ENCODE peak calls at places on chromosomes 16 and 17, in eight cellular contexts. One of them, this sample, is unnamed.

GRCh38 chr16:26111900-26112299 is 420.1 kb downstream of the HS3ST4 start:
- DNase-seq in cerebellar nuclear complex: no peak
- DNase-seq in T-helper 2 cell: no peak
- DNase-seq in A673: peak; percentile 57
- DNase-seq in AG20443: no peak
- DNase-seq in left cardiac atrium: no peak
- DNase-seq in M059J: no peak
- DNase-seq in effector memory CD8-positive, alpha-beta T cell: no peak
- DNase-seq in this sample: peak; percentile 45

GRCh38 chr17:13346996-13347762 is 254.6 kb downstream of the HS3ST3A1 start:
- DNase-seq in cerebellar nuclear complex: no peak
- DNase-seq in T-helper 2 cell: no peak
- DNase-seq in A673: peak; percentile 9
- DNase-seq in AG20443: peak; percentile 63
- DNase-seq in left cardiac atrium: no peak
- DNase-seq in M059J: peak; percentile 98
- DNase-seq in effector memory CD8-positive, alpha-beta T cell: no peak
- DNase-seq in this sample: peak; percentile 3

GRCh38 chr17:4691686-4692085 is 12.3 kb downstream of the PELP1 start:
- DNase-seq in cerebellar nuclear complex: no peak
- DNase-seq in T-helper 2 cell: no peak
- DNase-seq in A673: no peak
- DNase-seq in AG20443: no peak
- DNase-seq in left cardiac atrium: no peak
- DNase-seq in M059J: no peak
- DNase-seq in effector memory CD8-positive, alpha-beta T cell: no peak
- DNase-seq in this sample: no peak

GRCh38 chr17:66915204-66915611 is 49.3 kb upstream of the CACNG4 start:
- DNase-seq in cerebellar nuclear complex: no peak
- DNase-seq in T-helper 2 cell: no peak
- DNase-seq in A673: peak; percentile 60
- DNase-seq in AG20443: no peak
- DNase-seq in left cardiac atrium: no peak
- DNase-seq in M059J: peak; percentile 51
- DNase-seq in effector memory CD8-positive, alpha-beta T cell: no peak
- DNase-seq in this sample: peak; percentile 29

GRCh38 chr17:49703557-49704277 is 4.0 kb downstream of the SLC35B1 start:
- DNase-seq in cerebellar nuclear complex: no peak
- DNase-seq in T-helper 2 cell: no peak
- DNase-seq in A673: peak; percentile 34
- DNase-seq in AG20443: peak; percentile 45
- DNase-seq in left cardiac atrium: no peak
- DNase-seq in M059J: peak; percentile 63
- DNase-seq in effector memory CD8-positive, alpha-beta T cell: no peak
- DNase-seq in this sample: peak; percentile 70

GRCh38 chr17:49894761-49895160 is 46.9 kb upstream of the TAC4 start:
- DNase-seq in cerebellar nuclear complex: no peak
- DNase-seq in T-helper 2 cell: no peak
- DNase-seq in A673: no peak
- DNase-seq in AG20443: no peak
- DNase-seq in left cardiac atrium: no peak
- DNase-seq in M059J: no peak
- DNase-seq in effector memory CD8-positive, alpha-beta T cell: no peak
- DNase-seq in this sample: no peak

GRCh38 chr16:20928774-20929411 is 28.3 kb downstream of the LYRM1 start:
- DNase-seq in cerebellar nuclear complex: peak; percentile 80
- DNase-seq in T-helper 2 cell: no peak
- DNase-seq in A673: no peak
- DNase-seq in AG20443: peak; percentile 58
- DNase-seq in left cardiac atrium: no peak
- DNase-seq in M059J: no peak
- DNase-seq in effector memory CD8-positive, alpha-beta T cell: no peak
- DNase-seq in this sample: no peak

GRCh38 chr17:20127660-20128413 is 118.7 kb downstream of the SPECC1 start:
- DNase-seq in cerebellar nuclear complex: no peak
- DNase-seq in T-helper 2 cell: no peak
- DNase-seq in A673: no peak
- DNase-seq in AG20443: peak; percentile 48
- DNase-seq in left cardiac atrium: no peak
- DNase-seq in M059J: peak; percentile 45
- DNase-seq in effector memory CD8-positive, alpha-beta T cell: no peak
- DNase-seq in this sample: peak; percentile 40

GRCh38 chr16:88007321-88007731 is 56.1 kb downstream of the BANP start:
- DNase-seq in cerebellar nuclear complex: no peak
- DNase-seq in T-helper 2 cell: no peak
- DNase-seq in A673: no peak
- DNase-seq in AG20443: no peak
- DNase-seq in left cardiac atrium: no peak
- DNase-seq in M059J: no peak
- DNase-seq in effector memory CD8-positive, alpha-beta T cell: no peak
- DNase-seq in this sample: no peak

GRCh38 chr17:68089881-68090280 is 54.3 kb downstream of the KPNA2 start:
- DNase-seq in cerebellar nuclear complex: no peak
- DNase-seq in T-helper 2 cell: no peak
- DNase-seq in A673: peak; percentile 76
- DNase-seq in AG20443: peak; percentile 14
- DNase-seq in left cardiac atrium: peak; percentile 50
- DNase-seq in M059J: peak; percentile 88
- DNase-seq in effector memory CD8-positive, alpha-beta T cell: no peak
- DNase-seq in this sample: no peak

GRCh38 chr17:53588317-53588716 is 234.4 kb upstream of the KIF2B start:
- DNase-seq in cerebellar nuclear complex: no peak
- DNase-seq in T-helper 2 cell: no peak
- DNase-seq in A673: no peak
- DNase-seq in AG20443: no peak
- DNase-seq in left cardiac atrium: no peak
- DNase-seq in M059J: no peak
- DNase-seq in effector memory CD8-positive, alpha-beta T cell: no peak
- DNase-seq in this sample: no peak

GRCh38 chr16:12459401-12459791 is 344.3 kb downstream of the CPPED1 start:
- DNase-seq in cerebellar nuclear complex: no peak
- DNase-seq in T-helper 2 cell: no peak
- DNase-seq in A673: no peak
- DNase-seq in AG20443: no peak
- DNase-seq in left cardiac atrium: peak; percentile 41
- DNase-seq in M059J: no peak
- DNase-seq in effector memory CD8-positive, alpha-beta T cell: no peak
- DNase-seq in this sample: no peak

GRCh38 chr17:48429156-48429555 is 858 bp downstream of the SKAP1 start:
- DNase-seq in cerebellar nuclear complex: no peak
- DNase-seq in T-helper 2 cell: peak; percentile 71
- DNase-seq in A673: no peak
- DNase-seq in AG20443: no peak
- DNase-seq in left cardiac atrium: no peak
- DNase-seq in M059J: no peak
- DNase-seq in effector memory CD8-positive, alpha-beta T cell: peak; percentile 39
- DNase-seq in this sample: no peak

GRCh38 chr16:8370374-8371015 is 219.8 kb downstream of the TMEM114 start:
- DNase-seq in cerebellar nuclear complex: no peak
- DNase-seq in T-helper 2 cell: no peak
- DNase-seq in A673: peak; percentile 3
- DNase-seq in AG20443: no peak
- DNase-seq in left cardiac atrium: no peak
- DNase-seq in M059J: peak; percentile 80
- DNase-seq in effector memory CD8-positive, alpha-beta T cell: no peak
- DNase-seq in this sample: no peak

GRCh38 chr16:27774779-27775178 is 224.8 kb downstream of the KATNIP start:
- DNase-seq in cerebellar nuclear complex: no peak
- DNase-seq in T-helper 2 cell: no peak
- DNase-seq in A673: no peak
- DNase-seq in AG20443: no peak
- DNase-seq in left cardiac atrium: no peak
- DNase-seq in M059J: no peak
- DNase-seq in effector memory CD8-positive, alpha-beta T cell: no peak
- DNase-seq in this sample: no peak

GRCh38 chr17:12627177-12627629 is 38.5 kb upstream of the MYOCD start:
- DNase-seq in cerebellar nuclear complex: no peak
- DNase-seq in T-helper 2 cell: no peak
- DNase-seq in A673: no peak
- DNase-seq in AG20443: peak; percentile 71
- DNase-seq in left cardiac atrium: peak; percentile 39
- DNase-seq in M059J: peak; percentile 98
- DNase-seq in effector memory CD8-positive, alpha-beta T cell: no peak
- DNase-seq in this sample: no peak

GRCh38 chr17:57636274-57636673 is 108.8 kb downstream of the CCDC182 start:
- DNase-seq in cerebellar nuclear complex: no peak
- DNase-seq in T-helper 2 cell: no peak
- DNase-seq in A673: no peak
- DNase-seq in AG20443: no peak
- DNase-seq in left cardiac atrium: no peak
- DNase-seq in M059J: no peak
- DNase-seq in effector memory CD8-positive, alpha-beta T cell: no peak
- DNase-seq in this sample: peak; percentile 68

GRCh38 chr17:64632193-64632592 is 29.9 kb downstream of the SMURF2 start:
- DNase-seq in cerebellar nuclear complex: no peak
- DNase-seq in T-helper 2 cell: no peak
- DNase-seq in A673: no peak
- DNase-seq in AG20443: no peak
- DNase-seq in left cardiac atrium: no peak
- DNase-seq in M059J: no peak
- DNase-seq in effector memory CD8-positive, alpha-beta T cell: no peak
- DNase-seq in this sample: no peak

GRCh38 chr16:29784901-29785500 is 5.5 kb upstream of the KIF22 start:
- DNase-seq in cerebellar nuclear complex: no peak
- DNase-seq in T-helper 2 cell: peak; percentile 47
- DNase-seq in A673: peak; percentile 80
- DNase-seq in AG20443: peak; percentile 90
- DNase-seq in left cardiac atrium: peak; percentile 84
- DNase-seq in M059J: no peak
- DNase-seq in effector memory CD8-positive, alpha-beta T cell: peak; percentile 74
- DNase-seq in this sample: no peak